ENCODE peak calls at places on chromosome 14, in eight cellular contexts. R is IMR-90, K is stomach, Y is ovary, V is tibial nerve, X is Peyer's patch, B is right lobe of liver, M is transverse colon. Z is an unnamed sample.

GRCh38 chr14:30525833-30526232 is 33.1 kb upstream of the G2E3 start:
- DNase-seq in X (no peak), Y (no peak), B (no peak), R (peak), M (no peak), K (no peak), V (no peak), Z (no peak)

GRCh38 chr14:60134702-60135101 is 30.5 kb downstream of the DHRS7 start:
- DNase-seq in K (no peak), R (no peak), B (no peak), X (no peak), Y (no peak), V (no peak), M (no peak), Z (no peak)

GRCh38 chr14:70886421-70887206 is 20.6 kb upstream of the PCNX1 start:
- DNase-seq in X (peak), Y (no peak), V (no peak), B (no peak), K (no peak), M (peak), R (no peak), Z (no peak)

GRCh38 chr14:51581017-51581881 is 70.5 kb upstream of the FRMD6 start:
- DNase-seq in X (no peak), V (no peak), R (peak), M (no peak), Y (no peak), B (no peak), K (no peak), Z (no peak)

GRCh38 chr14:93788557-93789365 is 476 bp upstream of the PRIMA1 start:
- DNase-seq in X (no peak), K (peak), Y (peak), B (no peak), R (no peak), M (peak), V (no peak), Z (peak)

GRCh38 chr14:57833304-57833703 is 32.6 kb downstream of the SLC35F4 start:
- DNase-seq in R (peak), X (no peak), B (no peak), M (no peak), V (peak), K (no peak), Y (no peak), Z (no peak)

GRCh38 chr14:55107766-55108554 is 21.1 kb upstream of the LGALS3 start:
- DNase-seq in V (peak), B (peak), K (peak), M (peak), R (peak), Y (peak), X (peak), Z (peak)

GRCh38 chr14:66680216-66680615 is 172.3 kb downstream of the GPHN start:
- DNase-seq in R (no peak), K (no peak), Y (no peak), X (no peak), V (no peak), M (no peak), B (no peak), Z (no peak)

GRCh38 chr14:56949828-56950227 is 139.5 kb upstream of the OTX2 start:
- DNase-seq in X (no peak), R (no peak), Y (no peak), M (peak), V (no peak), K (no peak), B (no peak), Z (no peak)

GRCh38 chr14:95157987-95158712 is 821 bp upstream of the DICER1 start:
- DNase-seq in Y (no peak), V (no peak), B (peak), X (peak), K (no peak), M (no peak), R (no peak), Z (no peak)

GRCh38 chr14:61452452-61452851 is 131.1 kb downstream of the PRKCH start:
- DNase-seq in X (no peak), R (no peak), M (no peak), K (no peak), Y (no peak), B (no peak), V (no peak), Z (no peak)

GRCh38 chr14:92516344-92516965 is 2.9 kb downstream of the RIN3 start:
- DNase-seq in R (no peak), K (no peak), X (no peak), B (no peak), M (no peak), Y (no peak), V (no peak), Z (no peak)

GRCh38 chr14:61074852-61075251 is 93.8 kb downstream of the SLC38A6 start:
- DNase-seq in Y (no peak), V (no peak), B (no peak), X (no peak), K (no peak), M (no peak), R (no peak), Z (no peak)

GRCh38 chr14:37078131-37078530 is 94.3 kb downstream of the SLC25A21 start:
- DNase-seq in B (no peak), M (no peak), X (no peak), Y (no peak), R (no peak), K (no peak), V (no peak), Z (no peak)

GRCh38 chr14:85527458-85527857 is 2.5 kb upstream of the FLRT2 start:
- DNase-seq in B (no peak), Y (no peak), K (no peak), V (no peak), R (no peak), M (no peak), X (no peak), Z (no peak)

GRCh38 chr14:23535943-23536342 is 15.6 kb downstream of the ZFHX2 start:
- DNase-seq in B (no peak), Y (no peak), R (no peak), X (no peak), V (no peak), M (no peak), K (no peak), Z (no peak)

GRCh38 chr14:23538785-23539184 is 12.8 kb downstream of the ZFHX2 start:
- DNase-seq in M (no peak), Y (no peak), X (no peak), B (no peak), K (no peak), R (peak), V (no peak), Z (no peak)

GRCh38 chr14:23538049-23538718 is 13.4 kb downstream of the ZFHX2 start:
- DNase-seq in Y (no peak), K (no peak), M (no peak), R (no peak), V (no peak), B (no peak), X (no peak), Z (no peak)

GRCh38 chr14:23536494-23536893 is 15.1 kb downstream of the ZFHX2 start:
- DNase-seq in V (no peak), B (no peak), R (no peak), Y (no peak), M (no peak), K (no peak), X (no peak), Z (no peak)

GRCh38 chr14:23537351-23538048 is 14.1 kb downstream of the ZFHX2 start:
- DNase-seq in X (no peak), K (no peak), V (no peak), R (peak), M (no peak), B (no peak), Y (no peak), Z (no peak)
- TF ChIP-seq POLR2A in X (no peak), K (no peak), V (no peak), R (no peak), M (no peak), B (no peak), Y (no peak), Z (no peak)

GRCh38 chr14:65600742-65601141 is 188.2 kb downstream of the FUT8 start:
- DNase-seq in Y (no peak), M (no peak), B (no peak), X (no peak), K (no peak), V (no peak), R (no peak), Z (no peak)

GRCh38 chr14:65604535-65604934 is 192.0 kb downstream of the FUT8 start:
- DNase-seq in Y (no peak), R (no peak), X (no peak), K (no peak), M (no peak), B (no peak), V (no peak), Z (no peak)

GRCh38 chr14:65599375-65599774 is 186.8 kb downstream of the FUT8 start:
- DNase-seq in B (no peak), X (no peak), K (no peak), V (no peak), M (no peak), R (peak), Y (no peak), Z (no peak)

DNA sequence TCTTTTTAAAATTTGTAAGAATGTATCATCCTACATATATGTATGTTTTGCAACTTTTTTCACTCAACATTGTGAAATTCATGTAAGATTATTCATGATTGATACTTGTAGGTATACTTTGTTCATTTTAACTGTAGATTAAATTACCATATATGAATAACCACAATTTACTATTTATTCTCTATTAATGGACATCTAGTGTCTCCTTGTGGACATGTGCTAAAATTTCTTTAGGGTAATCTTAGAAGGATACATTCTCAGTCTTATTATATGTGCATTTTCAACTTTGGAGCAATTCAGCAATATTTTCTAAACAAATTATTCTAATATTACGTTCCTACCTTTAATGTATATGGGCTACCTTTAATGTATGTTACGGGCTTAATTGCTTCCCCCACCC is 192.4 kb downstream of the FUT8 start:
- DNase-seq in B (no peak), V (no peak), X (no peak), M (no peak), Y (no peak), R (peak), K (no peak), Z (no peak)
- TF ChIP-seq CTCF in B (peak), V (no peak), X (no peak), M (no peak), Y (no peak), R (peak), K (no peak), Z (no peak)

DNA sequence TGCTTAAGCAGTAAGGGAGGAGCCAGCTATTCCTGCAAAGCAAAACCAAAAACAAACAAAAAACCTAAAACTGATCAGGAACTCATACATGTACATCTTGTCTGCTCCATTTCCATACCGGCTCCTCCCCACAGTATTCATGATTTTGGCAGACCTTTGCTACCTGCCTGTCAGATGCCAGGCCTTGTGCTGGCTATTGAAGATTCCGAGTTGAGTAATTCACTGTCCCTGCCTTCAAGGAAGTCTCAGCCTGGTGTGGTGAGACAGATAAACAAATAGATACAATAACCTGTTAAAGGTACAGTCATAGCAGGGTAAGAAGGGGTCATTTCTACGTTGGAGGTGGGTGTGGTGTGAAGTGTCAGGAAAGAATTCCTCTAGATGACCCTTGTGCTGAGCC is 42.7 kb downstream of the SUSD6 start:
- DNase-seq in K (no peak), V (no peak), X (no peak), Y (no peak), R (no peak), B (no peak), M (peak), Z (peak)
- H3K4me3 ChIP-seq in K (no peak), V (no peak), X (no peak), Y (no peak), R (no peak), B (no peak), M (no peak), Z (no peak)

GRCh38 chr14:49634547-49635334 is at the start of gene DNAAF2:
- DNase-seq in Y (peak), K (peak), X (peak), R (peak), M (peak), V (peak), B (peak), Z (peak)
- TF ChIP-seq POLR2A in Y (no peak), K (no peak), X (no peak), R (no peak), M (no peak), V (no peak), B (no peak), Z (no peak)

GRCh38 chr14:68386950-68387779 is 405.7 kb downstream of the ZFP36L1 start:
- DNase-seq in V (no peak), M (no peak), K (no peak), Y (no peak), R (peak), B (no peak), X (no peak), Z (no peak)

GRCh38 chr14:68386446-68386845 is 406.4 kb downstream of the ZFP36L1 start:
- DNase-seq in V (no peak), K (no peak), M (no peak), R (no peak), X (no peak), B (no peak), Y (no peak), Z (no peak)

GRCh38 chr14:68384881-68385280 is 408.0 kb downstream of the ZFP36L1 start:
- DNase-seq in R (no peak), Y (no peak), B (no peak), X (no peak), M (no peak), K (no peak), V (no peak), Z (no peak)

GRCh38 chr14:68380304-68380840 is 412.5 kb downstream of the ZFP36L1 start:
- DNase-seq in R (no peak), Y (no peak), M (no peak), B (no peak), X (no peak), K (no peak), V (no peak), Z (no peak)

GRCh38 chr14:68384335-68384734 is 408.5 kb downstream of the ZFP36L1 start:
- DNase-seq in R (no peak), Y (no peak), M (peak), B (no peak), K (no peak), X (no peak), V (peak), Z (peak)
- TF ChIP-seq CTCF in R (no peak), Y (no peak), M (no peak), B (no peak), K (no peak), X (no peak), V (no peak), Z (no peak)

GRCh38 chr14:75522919-75523318 is 650 bp downstream of the BATF start:
- DNase-seq in B (no peak), V (no peak), X (no peak), Y (no peak), R (no peak), M (no peak), K (no peak), Z (no peak)
- H3K4me3 ChIP-seq in B (peak), V (peak), X (peak), Y (no peak), R (no peak), M (no peak), K (peak), Z (no peak)

GRCh38 chr14:105389976-105390848 is 8.1 kb upstream of the TEX22 start:
- DNase-seq in X (peak), R (no peak), Y (no peak), K (no peak), V (no peak), B (peak), M (no peak), Z (no peak)

GRCh38 chr14:105389534-105389933 is 8.8 kb upstream of the TEX22 start:
- DNase-seq in Y (no peak), B (peak), M (no peak), K (no peak), V (no peak), X (no peak), R (no peak), Z (no peak)

GRCh38 chr14:105387530-105387922 is 10.8 kb upstream of the TEX22 start:
- DNase-seq in B (peak), Y (no peak), M (no peak), V (no peak), X (no peak), K (no peak), R (no peak), Z (no peak)

GRCh38 chr14:105388110-105388951 is 10.0 kb upstream of the TEX22 start:
- DNase-seq in R (no peak), V (no peak), X (no peak), Y (no peak), K (no peak), B (peak), M (no peak), Z (no peak)

GRCh38 chr14:105388976-105389375 is 9.4 kb upstream of the TEX22 start:
- DNase-seq in M (no peak), K (no peak), B (peak), V (no peak), Y (no peak), X (no peak), R (no peak), Z (no peak)
- TF ChIP-seq POLR2A in M (no peak), K (no peak), B (no peak), V (no peak), Y (no peak), X (no peak), R (no peak), Z (no peak)

Z was measured in lower leg skin.